ENCODE peak calls at places on chromosomes 5 and 9, in four cellular contexts. L is H1, V is HepG2, W is GM12878. A is an unnamed sample.
A peak's percentile ranks its signal among the peaks of the same experiment; 100 is the strongest.

GRCh38 chr5:172451771-172452197 is 2.5 kb downstream of the SH3PXD2B start:
- DNase-seq in L (no peak), V (peak; percentile 51), W (no peak), A (no peak)

GRCh38 chr5:107486489-107486888 is 184.2 kb downstream of the EFNA5 start:
- DNase-seq in L (no peak), V (no peak), W (peak; percentile 48), A (no peak)

GRCh38 chr5:171984748-171985419 is 21.6 kb downstream of the FBXW11 start:
- DNase-seq in L (no peak), V (no peak), W (no peak), A (no peak)

GRCh38 chr5:13955896-13956295 is 11.4 kb upstream of the DNAH5 start:
- DNase-seq in L (no peak), V (no peak), W (no peak), A (no peak)

GRCh38 chr5:137995077-137995746 is 37.7 kb downstream of the FAM13B start:
- DNase-seq in L (no peak), V (peak; percentile 6), W (no peak), A (no peak)

GRCh38 chr5:76547242-76547890 is 75.8 kb downstream of the F2RL2 start:
- DNase-seq in L (no peak), V (no peak), W (peak; percentile 88), A (no peak)

GRCh38 chr5:1474183-1474839 is 29.1 kb upstream of the SLC6A3 start:
- DNase-seq in L (no peak), V (no peak), W (no peak), A (no peak)

GRCh38 chr5:56761486-56761885 is 53.9 kb upstream of the MAP3K1 start:
- DNase-seq in L (no peak), V (no peak), W (no peak), A (no peak)

GRCh38 chr9:78150983-78151356 is 84.9 kb upstream of the CEP78 start:
- DNase-seq in L (no peak), V (no peak), W (no peak), A (no peak)

GRCh38 chr5:40781843-40782409 is 16.2 kb downstream of the PRKAA1 start:
- DNase-seq in L (no peak), V (no peak), W (no peak), A (no peak)

GRCh38 chr9:96176901-96177718 is 124.9 kb downstream of the HSD17B3 start:
- DNase-seq in L (no peak), V (no peak), W (no peak), A (no peak)

GRCh38 chr9:109110326-109111014 is 9.3 kb downstream of the TMEM245 start:
- DNase-seq in L (no peak), V (no peak), W (no peak), A (no peak)

GRCh38 chr5:37704406-37704805 is 135.4 kb downstream of the GDNF start:
- DNase-seq in L (no peak), V (no peak), W (no peak), A (no peak)

GRCh38 chr9:128683340-128684064 is 5.5 kb upstream of the SET start:
- DNase-seq in L (peak; percentile 94), V (no peak), W (no peak), A (peak; percentile 95)

GRCh38 chr5:56816546-56817081 is 1.3 kb downstream of the MAP3K1 start:
- DNase-seq in L (no peak), V (peak; percentile 84), W (no peak), A (peak; percentile 64)

GRCh38 chr5:163571755-163572154 is 66.3 kb downstream of the MAT2B start:
- DNase-seq in L (no peak), V (no peak), W (no peak), A (no peak)

GRCh38 chr5:132365213-132365612 is 4.3 kb upstream of the SLC22A5 start:
- DNase-seq in L (no peak), V (peak; percentile 54), W (no peak), A (no peak)

GRCh38 chr5:51404256-51404655 is 21.0 kb downstream of the ISL1 start:
- DNase-seq in L (no peak), V (no peak), W (no peak), A (no peak)

GRCh38 chr5:140966293-140967225 is at the start of gene PCDHAC2:
- DNase-seq in L (peak; percentile 83), V (no peak), W (no peak), A (peak; percentile 57)

GRCh38 chr5:36696059-36696673 is 89.8 kb downstream of the SLC1A3 start:
- DNase-seq in L (peak; percentile 77), V (peak; percentile 26), W (no peak), A (peak; percentile 42)

GRCh38 chr5:124444147-124444775 is 302.2 kb downstream of the ZNF608 start:
- DNase-seq in L (no peak), V (no peak), W (peak; percentile 59), A (no peak)

GRCh38 chr9:99026956-99027298 is 78.0 kb upstream of the TGFBR1 start:
- DNase-seq in L (no peak), V (no peak), W (no peak), A (no peak)

GRCh38 chr5:133963493-133964128 is 4.8 kb downstream of the C5orf15 start:
- DNase-seq in L (peak; percentile 7), V (no peak), W (no peak), A (no peak)

GRCh38 chr5:72366324-72366976 is 46.3 kb downstream of the PTCD2 start:
- DNase-seq in L (no peak), V (peak; percentile 67), W (peak; percentile 43), A (peak; percentile 48)

GRCh38 chr9:17906204-17906840 is 327.5 kb downstream of the SH3GL2 start:
- DNase-seq in L (peak; percentile 73), V (no peak), W (no peak), A (no peak)

GRCh38 chr5:14201325-14202061 is 58.4 kb downstream of the TRIO start:
- DNase-seq in L (no peak), V (no peak), W (no peak), A (no peak)

DNA sequence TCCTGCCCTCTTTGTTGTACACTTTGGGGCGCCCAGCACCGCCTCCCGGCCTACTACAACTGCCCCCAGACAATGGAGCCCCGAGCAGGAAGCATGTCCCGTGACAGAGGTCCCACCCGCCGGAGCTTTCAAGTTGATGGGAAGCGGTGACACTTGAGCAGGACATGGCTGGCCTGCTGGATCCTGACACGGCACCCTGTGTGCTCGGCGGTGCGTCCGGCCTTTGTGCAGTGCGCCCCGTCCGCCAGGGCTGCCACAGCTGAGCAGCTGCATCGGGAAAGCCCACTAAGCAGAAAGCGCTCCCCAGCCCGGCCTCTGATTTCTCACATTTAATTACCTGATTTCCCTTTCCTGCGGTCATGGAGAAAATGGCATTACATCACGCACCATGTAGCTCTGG is 611.8 kb downstream of the IRX1 start:
- DNase-seq in L (no peak), V (no peak), W (no peak), A (no peak)
- TF ChIP-seq SUZ12 in L (no peak), V (no peak), W (no peak), A (no peak)

GRCh38 chr5:79849061-79849460 is 142.0 kb downstream of the MTX3 start:
- DNase-seq in L (peak; percentile 20), V (no peak), W (no peak), A (no peak)

GRCh38 chr5:79850941-79851693 is 139.9 kb downstream of the MTX3 start:
- DNase-seq in L (no peak), V (no peak), W (no peak), A (no peak)

GRCh38 chr5:79849486-79850315 is 141.4 kb downstream of the MTX3 start:
- DNase-seq in L (peak; percentile 23), V (no peak), W (no peak), A (no peak)

GRCh38 chr5:79851694-79852006 is 139.4 kb downstream of the MTX3 start:
- DNase-seq in L (no peak), V (no peak), W (no peak), A (no peak)

GRCh38 chr5:79850316-79850822 is 140.7 kb downstream of the MTX3 start:
- DNase-seq in L (peak; percentile 17), V (no peak), W (no peak), A (no peak)
- TF ChIP-seq YY1 in L (no peak), V (no peak), W (no peak), A (no peak)

GRCh38 chr5:179124329-179124852 is 64.2 kb downstream of the ZNF354C start:
- DNase-seq in L (no peak), V (no peak), W (no peak), A (no peak)

GRCh38 chr5:179126506-179126991 is 66.4 kb downstream of the ZNF354C start:
- DNase-seq in L (no peak), V (no peak), W (no peak), A (no peak)

GRCh38 chr5:179123491-179124328 is 63.5 kb downstream of the ZNF354C start:
- DNase-seq in L (peak; percentile 13), V (no peak), W (no peak), A (no peak)

GRCh38 chr5:179125789-179126505 is 65.8 kb downstream of the ZNF354C start:
- DNase-seq in L (no peak), V (no peak), W (no peak), A (no peak)

DNA sequence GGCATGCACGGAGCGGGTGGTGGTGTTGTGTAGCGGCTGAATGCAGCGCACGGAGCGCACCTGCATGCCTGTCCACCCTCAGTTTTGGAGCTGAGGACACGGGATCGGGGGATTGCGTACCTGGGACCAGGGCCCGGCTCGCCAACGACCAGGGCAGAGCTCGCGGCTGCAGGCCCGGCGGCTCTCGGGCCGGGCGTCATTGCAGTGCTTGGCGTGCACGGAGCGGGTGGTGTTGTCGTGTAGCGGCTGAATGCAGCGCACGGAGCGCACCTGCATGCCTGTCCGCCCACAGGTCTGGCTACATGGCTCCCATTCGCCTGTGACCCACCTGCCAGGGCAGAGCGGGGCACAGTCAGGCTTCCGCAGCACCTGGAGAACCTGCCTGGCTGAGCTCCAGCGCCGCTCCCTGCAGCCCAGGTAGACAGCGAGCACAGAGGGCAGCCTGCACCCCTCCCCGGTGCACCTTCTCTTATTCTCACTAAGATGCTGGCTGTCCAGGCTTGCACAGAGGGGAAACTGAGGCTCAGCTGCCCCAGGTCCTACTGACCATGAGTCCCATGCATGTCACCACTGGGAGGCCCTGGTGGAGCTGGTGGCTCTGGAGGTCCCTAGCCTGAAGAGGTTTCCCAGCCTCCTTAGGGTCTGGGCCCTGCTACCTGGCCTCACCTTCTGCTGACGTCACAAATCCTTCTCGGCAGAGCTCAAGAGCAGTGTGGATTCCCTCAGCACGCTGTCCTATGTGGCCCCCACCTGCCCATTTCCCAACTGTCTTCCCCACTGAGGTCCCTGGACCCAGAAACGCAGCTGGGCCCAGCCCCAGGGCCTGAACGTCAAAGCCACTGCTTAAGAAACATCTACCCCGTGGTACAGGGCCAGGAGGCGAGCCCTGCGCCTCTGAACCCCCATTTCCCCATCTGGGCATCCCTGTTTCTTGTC is 64.9 kb downstream of the ZNF354C start:
- DNase-seq in L (no peak), V (no peak), W (no peak), A (no peak)
- TF ChIP-seq SUZ12 in L (no peak), V (no peak), W (no peak), A (no peak)

DNA sequence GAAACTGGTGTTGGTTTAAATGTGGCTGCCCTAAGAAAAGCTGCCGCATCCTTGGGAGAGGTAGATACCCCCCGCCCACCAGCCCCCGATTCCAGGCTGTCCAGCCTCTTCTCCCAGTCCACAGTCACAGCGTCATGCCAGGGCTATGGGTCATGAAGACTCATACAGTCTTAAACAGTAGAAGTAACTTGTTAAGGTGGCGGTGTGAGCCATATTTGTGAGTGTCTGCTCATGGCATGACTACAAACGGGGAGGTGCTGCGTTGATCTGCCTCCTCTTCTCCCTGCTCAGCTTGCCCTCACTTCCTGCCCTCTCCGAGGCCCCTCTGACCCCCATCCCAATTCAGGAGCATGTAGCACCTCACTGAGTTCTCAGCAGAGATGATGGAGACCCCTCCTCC is 20.8 kb downstream of the FGD3 start:
- DNase-seq in L (no peak), V (no peak), W (no peak), A (no peak)
- TF ChIP-seq YY1 in L (no peak), V (no peak), W (no peak), A (no peak)

GRCh38 chr5:10432059-10433008 is 9.3 kb upstream of the ROPN1L start:
- DNase-seq in L (no peak), V (no peak), W (no peak), A (no peak)
- TF ChIP-seq SUZ12 in L (no peak), V (no peak), W (no peak), A (no peak)

GRCh38 chr9:6739218-6739617 is 18.6 kb upstream of the KDM4C start:
- DNase-seq in L (no peak), V (peak; percentile 39), W (no peak), A (no peak)
- TF ChIP-seq YY1 in L (no peak), V (no peak), W (no peak), A (no peak)

A was measured in NT2/D1.